ENCODE peak calls at places on chromosomes 13 and 19, in nine cellular contexts. One of them, this sample, is unnamed.

GRCh38 chr13:72696590-72696989 is 30.8 kb downstream of the MZT1 start:
- DNase-seq in HEK293T: no peak
- DNase-seq in activated naive CD8-positive, alpha-beta T cell treated with anti-CD3 and anti-CD28 coated beads, Interleukin-2, amount 50 U/mL, for 24 hours: no peak
- DNase-seq in T-helper 9 cell: no peak
- DNase-seq in astrocyte of the spinal cord: peak; percentile 43
- DNase-seq in GM04504: no peak
- DNase-seq in iris pigment epithelial cell: peak; percentile 22
- DNase-seq in HT-29: peak; percentile 45
- DNase-seq in D341Med: no peak
- DNase-seq in this sample: no peak

GRCh38 chr13:73136776-73137175 is 78.0 kb downstream of the KLF5 start:
- DNase-seq in HEK293T: no peak
- DNase-seq in iris pigment epithelial cell: peak; percentile 63
- DNase-seq in astrocyte of the spinal cord: no peak
- DNase-seq in activated naive CD8-positive, alpha-beta T cell treated with anti-CD3 and anti-CD28 coated beads, Interleukin-2, amount 50 U/mL, for 24 hours: no peak
- DNase-seq in T-helper 9 cell: no peak
- DNase-seq in D341Med: no peak
- DNase-seq in GM04504: no peak
- DNase-seq in HT-29: peak; percentile 44
- DNase-seq in this sample: no peak

GRCh38 chr13:48580185-48580803 is 47.4 kb upstream of the RCBTB2 start:
- DNase-seq in HT-29: peak; percentile 94
- DNase-seq in astrocyte of the spinal cord: peak; percentile 76
- DNase-seq in activated naive CD8-positive, alpha-beta T cell treated with anti-CD3 and anti-CD28 coated beads, Interleukin-2, amount 50 U/mL, for 24 hours: peak; percentile 76
- DNase-seq in HEK293T: peak; percentile 49
- DNase-seq in D341Med: peak; percentile 48
- DNase-seq in T-helper 9 cell: peak; percentile 73
- DNase-seq in GM04504: peak; percentile 34
- DNase-seq in iris pigment epithelial cell: peak; percentile 47
- DNase-seq in this sample: peak; percentile 70

GRCh38 chr13:111027481-111028439 is 87.3 kb upstream of the ARHGEF7 start:
- DNase-seq in D341Med: no peak
- DNase-seq in activated naive CD8-positive, alpha-beta T cell treated with anti-CD3 and anti-CD28 coated beads, Interleukin-2, amount 50 U/mL, for 24 hours: no peak
- DNase-seq in GM04504: no peak
- DNase-seq in HT-29: no peak
- DNase-seq in astrocyte of the spinal cord: no peak
- DNase-seq in HEK293T: no peak
- DNase-seq in T-helper 9 cell: no peak
- DNase-seq in iris pigment epithelial cell: no peak
- DNase-seq in this sample: no peak

GRCh38 chr13:19967619-19968018 is 9.1 kb downstream of the ZMYM2 start:
- DNase-seq in HT-29: peak; percentile 29
- DNase-seq in GM04504: no peak
- DNase-seq in iris pigment epithelial cell: no peak
- DNase-seq in activated naive CD8-positive, alpha-beta T cell treated with anti-CD3 and anti-CD28 coated beads, Interleukin-2, amount 50 U/mL, for 24 hours: no peak
- DNase-seq in HEK293T: no peak
- DNase-seq in astrocyte of the spinal cord: no peak
- DNase-seq in D341Med: no peak
- DNase-seq in T-helper 9 cell: no peak
- DNase-seq in this sample: no peak

GRCh38 chr19:43913383-43913782 is 21.7 kb downstream of the ZNF45 start:
- DNase-seq in HEK293T: no peak
- DNase-seq in HT-29: no peak
- DNase-seq in activated naive CD8-positive, alpha-beta T cell treated with anti-CD3 and anti-CD28 coated beads, Interleukin-2, amount 50 U/mL, for 24 hours: no peak
- DNase-seq in astrocyte of the spinal cord: no peak
- DNase-seq in D341Med: no peak
- DNase-seq in iris pigment epithelial cell: no peak
- DNase-seq in GM04504: no peak
- DNase-seq in T-helper 9 cell: no peak
- DNase-seq in this sample: no peak

GRCh38 chr19:47625650-47626049 is 16.7 kb downstream of the BICRA start:
- DNase-seq in astrocyte of the spinal cord: no peak
- DNase-seq in iris pigment epithelial cell: no peak
- DNase-seq in HT-29: no peak
- DNase-seq in T-helper 9 cell: no peak
- DNase-seq in HEK293T: no peak
- DNase-seq in activated naive CD8-positive, alpha-beta T cell treated with anti-CD3 and anti-CD28 coated beads, Interleukin-2, amount 50 U/mL, for 24 hours: no peak
- DNase-seq in GM04504: no peak
- DNase-seq in D341Med: no peak
- DNase-seq in this sample: no peak

GRCh38 chr13:66040506-66040905 is 1189.6 kb downstream of the PCDH9 start:
- DNase-seq in iris pigment epithelial cell: no peak
- DNase-seq in HEK293T: no peak
- DNase-seq in D341Med: no peak
- DNase-seq in GM04504: no peak
- DNase-seq in activated naive CD8-positive, alpha-beta T cell treated with anti-CD3 and anti-CD28 coated beads, Interleukin-2, amount 50 U/mL, for 24 hours: no peak
- DNase-seq in HT-29: no peak
- DNase-seq in T-helper 9 cell: no peak
- DNase-seq in astrocyte of the spinal cord: no peak
- DNase-seq in this sample: no peak

GRCh38 chr13:94433055-94433947 is 46.2 kb downstream of the DCT start:
- DNase-seq in GM04504: no peak
- DNase-seq in D341Med: peak; percentile 88
- DNase-seq in astrocyte of the spinal cord: no peak
- DNase-seq in activated naive CD8-positive, alpha-beta T cell treated with anti-CD3 and anti-CD28 coated beads, Interleukin-2, amount 50 U/mL, for 24 hours: peak; percentile 28
- DNase-seq in iris pigment epithelial cell: no peak
- DNase-seq in HEK293T: peak; percentile 67
- DNase-seq in T-helper 9 cell: no peak
- DNase-seq in HT-29: no peak
- DNase-seq in this sample: no peak

GRCh38 chr19:873084-874019 is 13.9 kb downstream of the CFD start:
- DNase-seq in iris pigment epithelial cell: peak; percentile 75
- DNase-seq in HT-29: peak; percentile 52
- DNase-seq in astrocyte of the spinal cord: no peak
- DNase-seq in GM04504: peak; percentile 68
- DNase-seq in T-helper 9 cell: peak; percentile 73
- DNase-seq in activated naive CD8-positive, alpha-beta T cell treated with anti-CD3 and anti-CD28 coated beads, Interleukin-2, amount 50 U/mL, for 24 hours: peak; percentile 72
- DNase-seq in D341Med: peak; percentile 61
- DNase-seq in HEK293T: peak; percentile 46
- DNase-seq in this sample: peak; percentile 65

GRCh38 chr19:15320118-15320517 is 12.2 kb downstream of the BRD4 start:
- DNase-seq in GM04504: no peak
- DNase-seq in HT-29: no peak
- DNase-seq in iris pigment epithelial cell: peak; percentile 72
- DNase-seq in astrocyte of the spinal cord: peak; percentile 60
- DNase-seq in T-helper 9 cell: no peak
- DNase-seq in D341Med: no peak
- DNase-seq in activated naive CD8-positive, alpha-beta T cell treated with anti-CD3 and anti-CD28 coated beads, Interleukin-2, amount 50 U/mL, for 24 hours: no peak
- DNase-seq in HEK293T: no peak
- DNase-seq in this sample: no peak